ENCODE peak calls at places on chromosomes 5 and 9, in five cellular contexts. X, F, U, P and J are unnamed samples.

GRCh38 chr9:109455391-109455790 is 42.7 kb downstream of the PTPN3 start:
- DNase-seq in F (no peak), U (no peak), P (no peak), X (peak), J (no peak)

GRCh38 chr5:68290260-68290674 is 74.7 kb downstream of the PIK3R1 start:
- DNase-seq in X (no peak), U (no peak), F (peak), P (no peak), J (no peak)

GRCh38 chr9:18683312-18683711 is 209.4 kb downstream of the ADAMTSL1 start:
- DNase-seq in X (no peak), P (no peak), F (no peak), U (no peak), J (no peak)

GRCh38 chr5:72410896-72411295 is 90.7 kb downstream of the PTCD2 start:
- DNase-seq in U (no peak), X (no peak), F (no peak), P (no peak), J (no peak)

GRCh38 chr9:16526380-16526779 is 344.1 kb downstream of the BNC2 start:
- DNase-seq in P (no peak), X (no peak), F (peak), U (no peak), J (no peak)

GRCh38 chr9:18393340-18394130 is 80.4 kb upstream of the ADAMTSL1 start:
- DNase-seq in F (peak), P (no peak), U (no peak), X (peak), J (no peak)

GRCh38 chr9:120708526-120709224 is 5.6 kb downstream of the MEGF9 start:
- DNase-seq in F (no peak), U (no peak), P (no peak), X (no peak), J (no peak)

GRCh38 chr5:37725185-37725584 is 114.7 kb downstream of the GDNF start:
- DNase-seq in X (no peak), U (no peak), P (no peak), F (no peak), J (no peak)

GRCh38 chr9:116190997-116191396 is 37.4 kb downstream of the PAPPA start:
- DNase-seq in F (peak), U (no peak), X (no peak), P (no peak), J (no peak)

GRCh38 chr5:148751025-148751424 is 75.4 kb upstream of the ADRB2 start:
- DNase-seq in P (no peak), F (peak), X (no peak), U (no peak), J (no peak)

GRCh38 chr9:79572891-79573696 is 1.3 kb downstream of the TLE4 start:
- DNase-seq in U (peak), P (peak), X (peak), F (peak), J (no peak)

GRCh38 chr5:116076496-116076895 is 8.3 kb upstream of the COMMD10 start:
- DNase-seq in U (no peak), X (no peak), P (no peak), F (no peak), J (no peak)

GRCh38 chr9:82456621-82457020 is 468.0 kb downstream of the SPATA31D1 start:
- DNase-seq in F (peak), U (no peak), X (no peak), P (no peak), J (no peak)

GRCh38 chr9:127344373-127344995 is 52.5 kb upstream of the SLC2A8 start:
- DNase-seq in X (peak), U (no peak), F (peak), P (no peak), J (no peak)

GRCh38 chr5:17295671-17296070 is 78.2 kb downstream of the BASP1 start:
- DNase-seq in P (no peak), F (no peak), X (no peak), U (no peak), J (no peak)

GRCh38 chr5:14171091-14171490 is 27.9 kb downstream of the TRIO start:
- DNase-seq in X (no peak), F (no peak), U (no peak), P (no peak), J (no peak)

GRCh38 chr9:12884736-12885395 is 110.0 kb downstream of the LURAP1L start:
- DNase-seq in X (peak), P (no peak), F (peak), U (no peak), J (no peak)

GRCh38 chr9:104992696-104993095 is 64.7 kb upstream of the ABCA1 start:
- DNase-seq in F (peak), U (no peak), P (no peak), X (peak), J (no peak)

GRCh38 chr5:44646016-44646415 is 162.7 kb upstream of the MRPS30 start:
- DNase-seq in F (peak), U (no peak), X (peak), P (no peak), J (no peak)

GRCh38 chr9:4839470-4839912 is 46.7 kb downstream of the RCL1 start:
- DNase-seq in X (no peak), F (peak), U (no peak), P (no peak), J (no peak)

GRCh38 chr5:141094481-141095262 is at the start of gene PCDHB2:
- DNase-seq in P (peak), U (peak), F (peak), X (peak), J (peak)

GRCh38 chr5:176685010-176685409 is 37.7 kb downstream of the TSPAN17 start:
- DNase-seq in U (no peak), X (no peak), P (no peak), F (no peak), J (no peak)

GRCh38 chr9:121776739-121777637 is 125.6 kb downstream of the DAB2IP start:
- DNase-seq in X (no peak), F (no peak), U (no peak), P (no peak), J (no peak)

GRCh38 chr5:174731214-174732039 is 7.0 kb downstream of the MSX2 start:
- DNase-seq in X (peak), U (no peak), P (no peak), F (no peak), J (no peak)

GRCh38 chr9:7150153-7150890 is 392.5 kb downstream of the KDM4C start:
- DNase-seq in F (no peak), X (no peak), P (no peak), U (no peak), J (no peak)

GRCh38 chr5:154086641-154087040 is 47.9 kb downstream of the MFAP3 start:
- DNase-seq in X (no peak), F (no peak), P (no peak), U (no peak), J (no peak)

GRCh38 chr5:151213803-151214613 is 9.9 kb downstream of the CCDC69 start:
- DNase-seq in P (peak), U (peak), X (peak), F (peak), J (no peak)

GRCh38 chr9:80175286-80175906 is 603.6 kb downstream of the TLE4 start:
- DNase-seq in U (no peak), P (no peak), F (peak), X (peak), J (peak)

GRCh38 chr5:50853151-50853550 is 186.7 kb downstream of the PARP8 start:
- DNase-seq in F (no peak), X (no peak), P (no peak), U (no peak), J (no peak)
- H3K9ac ChIP-seq in F (no peak), X (no peak), P (no peak), U (no peak), J (no peak)

GRCh38 chr5:129460951-129461815 is 1.1 kb downstream of the ADAMTS19 start:
- DNase-seq in F (peak), X (peak), U (peak), P (peak), J (peak)
- H4K8ac ChIP-seq in F (peak), X (no peak), U (no peak), P (peak), J (no peak)

GRCh38 chr5:173646684-173647083 is 30.2 kb upstream of the BOD1 start:
- DNase-seq in P (no peak), U (no peak), F (no peak), X (no peak), J (no peak)
- H2BK5ac ChIP-seq in P (no peak), U (no peak), F (no peak), X (no peak), J (no peak)

DNA sequence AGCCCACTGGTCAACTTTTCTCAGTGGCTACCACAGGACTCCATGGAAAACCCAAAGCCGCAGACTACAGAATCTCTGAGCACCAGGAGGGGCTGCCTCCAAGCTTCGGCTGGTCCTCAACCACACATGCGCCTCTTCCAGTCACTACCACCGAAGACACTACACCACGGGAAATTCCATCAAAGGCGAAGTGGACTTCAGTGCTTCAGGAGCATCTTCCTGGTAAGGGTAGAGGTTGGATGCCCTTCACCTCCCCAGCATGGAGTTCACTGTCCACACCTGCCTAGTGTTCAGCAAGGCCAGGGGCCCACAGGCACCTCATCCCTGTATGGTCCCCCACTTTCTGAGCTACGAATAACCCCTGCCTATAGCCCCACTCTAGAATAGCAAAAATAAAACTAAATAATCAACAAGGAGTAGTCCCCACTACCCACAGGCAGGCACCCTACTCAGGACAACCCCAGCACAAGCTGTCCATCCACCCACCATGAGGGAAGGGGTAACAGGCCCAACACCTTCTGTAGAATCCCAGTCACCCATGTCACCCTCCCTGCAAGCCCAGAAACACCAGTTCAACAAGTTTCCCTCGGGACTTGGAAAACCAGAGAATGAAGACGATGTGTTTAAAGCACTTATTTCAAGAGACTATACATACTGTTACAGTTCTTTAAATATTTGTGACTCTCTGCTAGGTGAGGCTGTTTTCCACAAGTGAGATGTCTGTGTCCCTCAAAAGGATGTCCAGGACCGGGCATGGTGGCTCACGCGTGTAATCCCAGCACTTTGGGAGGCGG is 2.6 kb downstream of the VDAC1 start:
- DNase-seq in F (no peak), U (no peak), X (no peak), P (no peak), J (no peak)
- H3K9ac ChIP-seq in F (peak), U (no peak), X (peak), P (no peak), J (no peak)

DNA sequence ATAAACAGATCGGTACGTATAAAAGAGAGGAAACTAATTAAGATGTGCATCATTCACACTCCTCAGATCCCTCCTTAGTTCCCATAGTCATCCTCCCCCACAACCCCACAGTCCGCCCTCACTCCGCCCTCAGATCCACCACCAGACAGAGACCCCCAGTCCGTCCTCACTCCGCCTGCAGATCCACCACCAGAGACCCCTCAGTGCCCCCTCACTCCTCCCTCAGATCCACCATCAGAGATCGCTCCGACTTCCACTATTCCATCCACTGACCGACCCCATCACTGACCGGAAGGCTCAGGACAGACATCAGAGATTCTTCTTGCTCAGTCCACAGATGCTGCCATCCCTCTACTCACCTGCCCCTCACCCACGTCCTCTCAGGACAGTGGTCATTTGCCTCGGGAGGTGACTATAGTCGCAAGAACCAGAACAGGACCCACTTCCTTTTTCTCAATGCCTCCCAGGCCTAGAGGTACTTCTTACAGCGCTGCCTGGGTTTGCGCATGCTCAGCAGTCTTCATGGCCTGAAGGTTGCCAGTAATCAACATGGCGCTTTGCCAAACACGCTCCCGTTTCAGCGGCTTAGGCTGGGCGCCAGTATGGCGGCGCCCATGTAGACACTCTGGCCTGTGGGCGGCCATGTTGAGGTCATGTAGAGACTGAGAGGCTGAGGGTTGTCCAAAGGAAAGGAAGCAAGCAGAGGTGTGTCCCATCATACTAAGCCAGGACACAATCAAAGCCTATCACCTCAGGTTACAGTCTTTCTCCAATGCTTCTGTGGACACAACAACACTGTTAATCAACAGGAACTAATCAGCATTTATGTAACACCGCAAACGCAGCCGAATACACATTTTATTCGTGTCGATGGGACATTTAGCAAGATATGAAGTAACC is at the start of gene ZNF484:
- DNase-seq in F (peak), P (peak), U (peak), X (peak), J (peak)
- H4K8ac ChIP-seq in F (peak), P (peak), U (no peak), X (no peak), J (no peak)

GRCh38 chr5:126373621-126374416 is 49.4 kb upstream of the GRAMD2B start:
- DNase-seq in X (no peak), U (no peak), F (peak), P (no peak), J (no peak)

GRCh38 chr5:126383246-126383645 is 40.0 kb upstream of the GRAMD2B start:
- DNase-seq in P (no peak), X (no peak), F (no peak), U (no peak), J (no peak)

GRCh38 chr5:126376443-126376842 is 46.8 kb upstream of the GRAMD2B start:
- DNase-seq in P (no peak), F (no peak), U (no peak), X (no peak), J (no peak)

GRCh38 chr5:126377444-126377843 is 45.8 kb upstream of the GRAMD2B start:
- DNase-seq in U (no peak), X (no peak), F (no peak), P (no peak), J (no peak)
- H2BK5ac ChIP-seq in U (no peak), X (no peak), F (no peak), P (no peak), J (no peak)

GRCh38 chr9:3733039-3733408 is 207.2 kb upstream of the RFX3 start:
- DNase-seq in P (no peak), U (no peak), F (no peak), X (no peak), J (peak)
- H3K9ac ChIP-seq in P (no peak), U (no peak), F (peak), X (no peak), J (no peak)

GRCh38 chr9:91361294-91362201 is at the start of gene AUH:
- DNase-seq in X (peak), F (peak), P (peak), U (peak), J (peak)
- H4K8ac ChIP-seq in X (no peak), F (peak), P (peak), U (no peak), J (no peak)

GRCh38 chr9:70983723-70984280 is 137.6 kb downstream of the TRPM3 start:
- DNase-seq in P (no peak), X (no peak), U (no peak), F (peak), J (no peak)
- H2BK5ac ChIP-seq in P (no peak), X (no peak), U (no peak), F (no peak), J (no peak)

GRCh38 chr5:131265318-131265803 is 1.5 kb downstream of the CDC42SE2 start:
- DNase-seq in U (no peak), P (no peak), F (peak), X (peak), J (no peak)
- H3K9ac ChIP-seq in U (no peak), P (no peak), F (peak), X (no peak), J (no peak)